ENCODE peak calls at places on chromosome 21, in six cellular contexts. One of them, this sample, is unnamed.

GRCh38 chr21:42860345-42860744 is 19.0 kb downstream of the WDR4 start:
- DNase-seq in T-helper 9 cell: no peak
- DNase-seq in fibroblast of gingiva: no peak
- DNase-seq in KBM-7: no peak
- DNase-seq in NCI-H1092: no peak
- DNase-seq in fibroblast of pulmonary artery: no peak
- DNase-seq in this sample: no peak

GRCh38 chr21:37669249-37669648 is 247.0 kb downstream of the KCNJ6 start:
- DNase-seq in T-helper 9 cell: no peak
- DNase-seq in fibroblast of gingiva: no peak
- DNase-seq in KBM-7: no peak
- DNase-seq in NCI-H1092: no peak
- DNase-seq in fibroblast of pulmonary artery: no peak
- DNase-seq in this sample: no peak

GRCh38 chr21:45186709-45187108 is 101.0 kb downstream of the POFUT2 start:
- DNase-seq in T-helper 9 cell: no peak
- DNase-seq in fibroblast of gingiva: no peak
- DNase-seq in KBM-7: no peak
- DNase-seq in NCI-H1092: no peak
- DNase-seq in fibroblast of pulmonary artery: no peak
- DNase-seq in this sample: no peak

GRCh38 chr21:43775795-43776430 is at the start of gene CSTB:
- DNase-seq in T-helper 9 cell: peak
- DNase-seq in fibroblast of gingiva: peak
- DNase-seq in KBM-7: peak
- DNase-seq in NCI-H1092: peak
- DNase-seq in fibroblast of pulmonary artery: peak
- DNase-seq in this sample: peak

GRCh38 chr21:45583831-45584509 is 41.7 kb upstream of the SLC19A1 start:
- DNase-seq in T-helper 9 cell: no peak
- DNase-seq in fibroblast of gingiva: no peak
- DNase-seq in KBM-7: no peak
- DNase-seq in NCI-H1092: no peak
- DNase-seq in fibroblast of pulmonary artery: no peak
- DNase-seq in this sample: no peak

GRCh38 chr21:44969965-44970755 is 30.3 kb downstream of the SLX9 start:
- DNase-seq in T-helper 9 cell: no peak
- DNase-seq in fibroblast of gingiva: no peak
- DNase-seq in KBM-7: no peak
- DNase-seq in NCI-H1092: no peak
- DNase-seq in fibroblast of pulmonary artery: peak
- DNase-seq in this sample: no peak

GRCh38 chr21:42148584-42148983 is 70.4 kb upstream of the ABCG1 start:
- DNase-seq in T-helper 9 cell: no peak
- DNase-seq in fibroblast of gingiva: no peak
- DNase-seq in KBM-7: no peak
- DNase-seq in NCI-H1092: no peak
- DNase-seq in fibroblast of pulmonary artery: no peak
- DNase-seq in this sample: no peak

GRCh38 chr21:21406918-21407317 is 408.7 kb downstream of the NCAM2 start:
- DNase-seq in T-helper 9 cell: no peak
- DNase-seq in fibroblast of gingiva: no peak
- DNase-seq in KBM-7: no peak
- DNase-seq in NCI-H1092: no peak
- DNase-seq in fibroblast of pulmonary artery: no peak
- DNase-seq in this sample: no peak

GRCh38 chr21:34992180-34992579 is 56.9 kb downstream of the RUNX1 start:
- DNase-seq in T-helper 9 cell: no peak
- DNase-seq in fibroblast of gingiva: no peak
- DNase-seq in KBM-7: no peak
- DNase-seq in NCI-H1092: no peak
- DNase-seq in fibroblast of pulmonary artery: no peak
- DNase-seq in this sample: no peak

GRCh38 chr21:39867198-39867650 is at the start of gene PCP4:
- DNase-seq in T-helper 9 cell: no peak
- DNase-seq in fibroblast of gingiva: no peak
- DNase-seq in KBM-7: peak
- DNase-seq in NCI-H1092: peak
- DNase-seq in fibroblast of pulmonary artery: peak
- DNase-seq in this sample: peak

GRCh38 chr21:45260191-45260795 is 27.4 kb downstream of the POFUT2 start:
- DNase-seq in T-helper 9 cell: no peak
- DNase-seq in fibroblast of gingiva: no peak
- DNase-seq in KBM-7: no peak
- DNase-seq in NCI-H1092: no peak
- DNase-seq in fibroblast of pulmonary artery: no peak
- DNase-seq in this sample: no peak

GRCh38 chr21:42837421-42838211 is 41.7 kb downstream of the WDR4 start:
- DNase-seq in T-helper 9 cell: no peak
- DNase-seq in fibroblast of gingiva: no peak
- DNase-seq in KBM-7: no peak
- DNase-seq in NCI-H1092: no peak
- DNase-seq in fibroblast of pulmonary artery: no peak
- DNase-seq in this sample: no peak

GRCh38 chr21:37074195-37074510 is 1.1 kb downstream of the TTC3 start:
- DNase-seq in T-helper 9 cell: no peak
- DNase-seq in fibroblast of gingiva: no peak
- DNase-seq in KBM-7: no peak
- DNase-seq in NCI-H1092: no peak
- DNase-seq in fibroblast of pulmonary artery: no peak
- DNase-seq in this sample: no peak

GRCh38 chr21:46156678-46157077 is 1.3 kb upstream of the FTCD start:
- DNase-seq in T-helper 9 cell: no peak
- DNase-seq in fibroblast of gingiva: no peak
- DNase-seq in KBM-7: no peak
- DNase-seq in NCI-H1092: no peak
- DNase-seq in fibroblast of pulmonary artery: no peak
- DNase-seq in this sample: no peak

This sample was measured in AML-193.